ENCODE peak calls at places on chromosomes 2 and 18, in seven cellular contexts. E is testis, W is heart right ventricle, F is GM12865, H is dorsolateral prefrontal cortex, M is NB4, T is left lung. G is an unnamed sample.

GRCh38 chr18:79068946-79069791 is at the start of gene ATP9B:
- DNase-seq in E (peak), W (peak), F (peak), H (peak), M (peak), T (peak), G (peak)

GRCh38 chr2:101781326-101781725 is 83.8 kb downstream of the MAP4K4 start:
- DNase-seq in E (no peak), W (no peak), F (no peak), H (no peak), M (peak), T (no peak), G (no peak)

GRCh38 chr2:25700221-25700660 is 26.9 kb upstream of the DTNB start:
- DNase-seq in E (peak), W (no peak), F (peak), H (no peak), M (peak), T (no peak), G (no peak)

GRCh38 chr2:205965707-205966106 is 120.3 kb downstream of the INO80D start:
- DNase-seq in E (no peak), W (no peak), F (no peak), H (no peak), M (no peak), T (no peak), G (no peak)

GRCh38 chr2:118847447-118848172 is at the start of gene EN1:
- DNase-seq in E (peak), W (no peak), F (no peak), H (no peak), M (no peak), T (no peak), G (peak)

GRCh38 chr2:219475278-219475677 is 23.4 kb upstream of the GMPPA start:
- DNase-seq in E (no peak), W (no peak), F (no peak), H (no peak), M (no peak), T (peak), G (no peak)

GRCh38 chr18:43735570-43735969 is 458.3 kb upstream of the SYT4 start:
- DNase-seq in E (no peak), W (no peak), F (no peak), H (no peak), M (no peak), T (no peak), G (no peak)

GRCh38 chr2:73700111-73700510 is 37.0 kb downstream of the TPRKB start:
- DNase-seq in E (no peak), W (no peak), F (no peak), H (no peak), M (no peak), T (no peak), G (no peak)

DNA sequence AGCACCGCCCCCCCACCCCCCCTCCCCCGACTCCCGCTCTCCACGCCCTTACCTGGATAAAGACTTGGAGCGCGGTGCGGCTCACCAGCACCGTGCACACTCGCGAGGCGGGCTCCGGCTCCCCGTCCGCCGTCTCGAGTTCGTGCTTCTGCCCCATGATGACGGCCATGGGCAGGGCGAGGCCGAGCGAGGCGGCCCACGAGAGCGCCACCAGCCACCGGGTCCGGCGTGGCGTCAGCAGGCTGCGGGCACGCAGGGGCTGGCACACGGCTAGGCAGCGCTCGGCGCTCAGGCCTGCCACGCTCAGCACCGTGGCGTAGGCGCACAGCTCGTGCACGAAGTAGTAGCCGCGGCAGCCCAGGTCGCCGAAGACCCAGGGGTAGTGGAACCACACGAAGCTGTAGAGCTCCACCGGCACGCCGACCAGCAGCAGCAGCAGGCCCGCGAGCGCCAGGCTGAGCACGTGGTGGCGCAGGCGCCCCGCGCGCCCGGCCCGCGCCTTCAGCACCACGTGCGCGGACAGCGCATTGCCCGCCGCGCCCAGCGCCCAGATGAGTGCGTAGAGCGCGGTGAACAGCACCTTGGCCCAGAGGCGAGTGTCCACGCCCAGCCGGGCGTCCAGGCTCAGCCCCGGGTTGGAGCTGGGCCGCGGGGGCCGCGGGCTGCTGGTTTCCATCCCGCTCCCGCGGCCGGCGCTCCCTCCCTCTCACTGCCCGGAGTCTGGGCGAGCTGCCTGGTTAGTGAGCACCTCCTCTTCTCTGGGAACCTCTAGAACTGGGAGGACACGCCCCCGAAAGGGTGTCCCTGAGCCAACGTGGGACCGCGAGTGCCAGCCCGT is at the start of gene NTSR2:
- DNase-seq in E (peak), W (peak), F (no peak), H (peak), M (peak), T (peak), G (no peak)
- H3K4me3 ChIP-seq in E (peak), W (no peak), F (no peak), H (peak), M (no peak), T (no peak), G (peak)

DNA sequence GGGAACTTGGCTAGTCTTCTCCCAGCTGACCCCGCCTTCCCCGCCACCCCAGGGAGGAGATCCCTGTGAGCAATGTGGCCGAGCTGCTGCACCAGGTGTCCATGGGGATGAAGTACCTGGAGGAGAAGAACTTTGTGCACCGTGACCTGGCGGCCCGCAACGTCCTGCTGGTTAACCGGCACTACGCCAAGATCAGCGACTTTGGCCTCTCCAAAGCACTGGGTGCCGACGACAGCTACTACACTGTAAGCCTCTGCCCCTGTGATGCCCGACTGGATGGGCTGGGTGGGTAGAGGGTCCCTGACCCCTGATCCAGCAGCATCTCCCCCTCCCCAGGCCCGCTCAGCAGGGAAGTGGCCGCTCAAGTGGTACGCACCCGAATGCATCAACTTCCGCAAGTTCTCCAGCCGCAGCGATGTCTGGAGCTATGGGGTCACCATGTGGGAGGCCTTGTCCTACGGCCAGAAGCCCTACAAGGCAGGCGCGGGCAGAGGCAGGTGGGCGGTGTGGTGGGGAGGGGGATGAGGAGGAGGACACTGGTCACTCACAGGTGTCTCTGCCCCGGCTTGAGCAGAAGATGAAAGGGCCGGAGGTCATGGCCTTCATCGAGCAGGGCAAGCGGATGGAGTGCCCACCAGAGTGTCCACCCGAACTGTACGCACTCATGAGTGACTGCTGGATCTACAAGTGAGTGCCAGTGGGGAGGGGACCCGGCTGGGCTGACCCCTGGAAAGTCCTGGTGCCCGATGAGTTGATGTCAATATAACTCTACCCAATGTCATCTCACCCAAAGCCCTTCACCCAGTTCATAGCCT is 24.3 kb downstream of the ZAP70 start:
- DNase-seq in E (no peak), W (no peak), F (no peak), H (peak), M (no peak), T (peak), G (peak)
- TF ChIP-seq CTCF in E (no peak), W (no peak), F (no peak), H (no peak), M (no peak), T (no peak), G (no peak)

DNA sequence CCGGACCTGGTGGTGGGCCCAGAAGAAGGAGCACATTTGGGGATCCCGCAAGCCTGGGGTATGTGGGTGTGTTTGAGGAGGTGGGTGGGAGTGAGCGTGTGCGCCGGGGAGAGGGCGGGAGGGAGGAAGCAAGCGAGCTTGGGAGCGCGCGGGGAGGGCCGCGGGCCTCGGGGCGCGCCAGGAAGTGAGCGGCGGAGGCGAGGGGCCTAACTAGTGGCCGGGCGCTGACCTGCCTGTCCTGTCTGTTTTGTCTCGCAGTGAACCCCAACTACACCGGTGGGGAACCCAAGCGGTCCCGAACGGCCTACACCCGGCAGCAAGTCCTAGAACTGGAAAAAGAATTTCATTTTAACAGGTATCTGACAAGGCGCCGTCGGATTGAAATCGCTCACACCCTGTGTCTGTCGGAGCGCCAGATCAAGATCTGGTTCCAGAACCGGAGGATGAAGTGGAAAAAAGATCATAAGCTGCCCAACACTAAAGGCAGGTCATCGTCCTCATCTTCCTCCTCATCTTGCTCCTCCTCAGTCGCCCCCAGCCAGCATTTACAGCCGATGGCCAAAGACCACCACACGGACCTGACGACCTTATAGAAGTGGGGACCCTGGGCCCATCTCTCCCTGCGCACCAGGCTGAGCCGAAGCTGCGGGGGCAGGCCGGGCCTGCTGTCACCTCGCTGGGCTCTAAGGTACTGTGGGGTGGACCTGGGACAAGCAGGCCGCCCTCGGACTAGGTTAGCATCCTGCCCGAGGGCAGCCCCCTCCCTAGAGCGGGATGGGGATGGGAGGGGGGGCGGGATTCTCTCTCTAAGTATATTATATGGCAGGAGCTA is 1.2 kb downstream of the HOXD4 start:
- DNase-seq in E (no peak), W (no peak), F (no peak), H (no peak), M (no peak), T (no peak), G (peak)
- H3K4me3 ChIP-seq in E (peak), W (no peak), F (no peak), H (no peak), M (no peak), T (no peak), G (peak)

GRCh38 chr2:58398406-58398805 is 157.3 kb upstream of the FANCL start:
- DNase-seq in E (no peak), W (no peak), F (no peak), H (no peak), M (no peak), T (no peak), G (no peak)

GRCh38 chr2:58405341-58405740 is 164.2 kb upstream of the FANCL start:
- DNase-seq in E (no peak), W (no peak), F (no peak), H (no peak), M (no peak), T (no peak), G (no peak)

DNA sequence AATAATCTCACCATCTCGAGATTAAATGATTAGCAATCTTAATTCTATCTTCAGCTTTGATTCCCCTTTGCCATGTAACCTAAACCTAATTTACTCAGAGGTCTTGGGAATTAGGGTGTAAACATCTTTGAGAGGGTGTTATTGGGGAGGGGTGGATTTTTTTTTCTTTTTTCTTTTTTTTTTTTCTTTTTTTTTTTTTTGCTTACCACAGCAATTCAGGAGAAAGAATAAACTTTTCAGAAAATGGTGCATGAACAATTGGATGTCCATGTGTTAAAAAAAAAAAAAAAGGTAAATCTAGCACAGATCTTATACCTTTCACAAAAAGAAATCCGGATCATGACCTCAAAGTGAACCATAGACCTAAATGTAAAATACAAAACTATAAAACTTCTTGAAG is 160.8 kb upstream of the FANCL start:
- DNase-seq in E (no peak), W (no peak), F (no peak), H (no peak), M (no peak), T (no peak), G (no peak)
- TF ChIP-seq CTCF in E (no peak), W (no peak), F (no peak), H (no peak), M (no peak), T (no peak), G (no peak)

DNA sequence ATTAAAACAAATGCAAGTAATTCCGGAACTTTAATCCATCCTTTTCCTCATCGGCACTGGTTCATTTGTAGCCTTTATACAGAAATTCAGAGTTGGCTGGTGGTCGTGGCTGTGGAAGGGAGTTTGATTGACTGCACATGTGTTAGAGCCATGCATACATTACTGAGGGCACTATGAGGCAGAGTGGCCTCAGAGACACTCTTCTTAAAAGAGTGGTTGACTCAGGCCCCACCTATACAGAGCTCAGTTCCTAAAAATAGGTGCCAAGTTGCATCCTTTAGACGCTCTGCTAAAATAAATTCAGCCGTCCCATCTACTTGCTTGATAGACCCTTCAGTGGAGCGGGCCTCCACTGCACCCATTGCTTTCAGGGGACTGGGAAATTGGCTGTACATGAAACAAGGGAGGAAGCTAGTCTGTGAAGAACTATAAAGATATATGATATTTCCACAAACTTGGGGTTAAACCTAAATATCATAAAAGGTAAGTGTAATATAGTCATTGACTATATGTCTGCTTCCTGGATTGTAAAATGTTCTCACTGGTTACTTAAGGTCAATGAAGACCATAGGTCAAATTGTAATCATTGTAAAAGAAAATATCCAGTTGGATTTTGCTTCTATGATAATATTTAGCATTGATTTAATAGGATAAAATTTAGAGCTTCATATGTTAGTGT is 298.9 kb downstream of the XIRP2 start:
- DNase-seq in E (no peak), W (no peak), F (no peak), H (no peak), M (no peak), T (no peak), G (no peak)
- H3K4me3 ChIP-seq in E (no peak), W (peak), F (no peak), H (no peak), M (no peak), T (no peak), G (no peak)

GRCh38 chr2:64144057-64145013 is at the start of gene PELI1:
- DNase-seq in E (peak), W (peak), F (peak), H (peak), M (peak), T (peak), G (peak)
- TF ChIP-seq CTCF in E (no peak), W (peak), F (peak), H (peak), M (no peak), T (no peak), G (no peak)

G was measured in suprapubic skin.